ENCODE peak calls at places on chromosomes 16 and 17, in four cellular contexts. One of them, this sample, is unnamed.

GRCh38 chr16:65876624-65877023 is 489.9 kb upstream of the CDH5 start:
- DNase-seq in AG09309: no peak
- DNase-seq in thyroid gland: no peak
- DNase-seq in AG10803: no peak
- DNase-seq in this sample: no peak

GRCh38 chr16:59342669-59343068 is 608.6 kb upstream of the GOT2 start:
- DNase-seq in AG09309: no peak
- DNase-seq in thyroid gland: no peak
- DNase-seq in AG10803: no peak
- DNase-seq in this sample: no peak

GRCh38 chr17:69539274-69539673 is 124.8 kb downstream of the MAP2K6 start:
- DNase-seq in AG09309: no peak
- DNase-seq in thyroid gland: no peak
- DNase-seq in AG10803: no peak
- DNase-seq in this sample: peak

GRCh38 chr17:968812-969766 is 10.5 kb downstream of the NXN start:
- DNase-seq in AG09309: no peak
- DNase-seq in thyroid gland: no peak
- DNase-seq in AG10803: no peak
- DNase-seq in this sample: no peak

GRCh38 chr16:49260253-49260652 is 21.4 kb downstream of the CBLN1 start:
- DNase-seq in AG09309: no peak
- DNase-seq in thyroid gland: no peak
- DNase-seq in AG10803: no peak
- DNase-seq in this sample: no peak

GRCh38 chr16:159136-159849 is 6.5 kb upstream of the HBM start:
- DNase-seq in AG09309: no peak
- DNase-seq in thyroid gland: no peak
- DNase-seq in AG10803: no peak
- DNase-seq in this sample: no peak

GRCh38 chr16:67930678-67931211 is 917 bp downstream of the CTRL start:
- DNase-seq in AG09309: no peak
- DNase-seq in thyroid gland: no peak
- DNase-seq in AG10803: no peak
- DNase-seq in this sample: no peak

GRCh38 chr16:87227651-87228015 is 89.6 kb downstream of the C16orf95 start:
- DNase-seq in AG09309: no peak
- DNase-seq in thyroid gland: no peak
- DNase-seq in AG10803: no peak
- DNase-seq in this sample: no peak

GRCh38 chr17:35700157-35700556 is 31.3 kb upstream of the RASL10B start:
- DNase-seq in AG09309: no peak
- DNase-seq in thyroid gland: no peak
- DNase-seq in AG10803: no peak
- DNase-seq in this sample: peak

GRCh38 chr17:76869209-76869877 is 1.1 kb downstream of the MGAT5B start:
- DNase-seq in AG09309: no peak
- DNase-seq in thyroid gland: no peak
- DNase-seq in AG10803: no peak
- DNase-seq in this sample: no peak
- H3K4me3 ChIP-seq in AG09309: peak
- H3K4me3 ChIP-seq in thyroid gland: no peak
- H3K4me3 ChIP-seq in AG10803: no peak
- H3K4me3 ChIP-seq in this sample: no peak

GRCh38 chr17:75270218-75270965 is 639 bp downstream of the MIF4GD start:
- DNase-seq in AG09309: no peak
- DNase-seq in thyroid gland: peak
- DNase-seq in AG10803: peak
- DNase-seq in this sample: peak
- TF ChIP-seq CTCF in AG09309: peak
- TF ChIP-seq CTCF in thyroid gland: peak
- TF ChIP-seq CTCF in AG10803: peak
- TF ChIP-seq CTCF in this sample: peak

GRCh38 chr17:18038149-18038850 is 668 bp downstream of the ATPAF2 start:
- DNase-seq in AG09309: no peak
- DNase-seq in thyroid gland: no peak
- DNase-seq in AG10803: no peak
- DNase-seq in this sample: no peak

GRCh38 chr17:18035704-18036103 is 3.3 kb downstream of the ATPAF2 start:
- DNase-seq in AG09309: no peak
- DNase-seq in thyroid gland: no peak
- DNase-seq in AG10803: no peak
- DNase-seq in this sample: no peak

GRCh38 chr17:18039535-18040286 is 503 bp downstream of the GID4 start:
- DNase-seq in AG09309: no peak
- DNase-seq in thyroid gland: peak
- DNase-seq in AG10803: no peak
- DNase-seq in this sample: no peak

GRCh38 chr17:18038861-18039534 is at the start of the genes ATPAF2 and GID4:
- DNase-seq in AG09309: peak
- DNase-seq in thyroid gland: peak
- DNase-seq in AG10803: peak
- DNase-seq in this sample: peak

GRCh38 chr17:18037482-18037881 is 1.5 kb downstream of the ATPAF2 start:
- DNase-seq in AG09309: no peak
- DNase-seq in thyroid gland: no peak
- DNase-seq in AG10803: no peak
- DNase-seq in this sample: no peak
- H3K4me3 ChIP-seq in AG09309: no peak
- H3K4me3 ChIP-seq in thyroid gland: no peak
- H3K4me3 ChIP-seq in AG10803: no peak
- H3K4me3 ChIP-seq in this sample: no peak

GRCh38 chr17:48066656-48067055 is 18.5 kb downstream of the NFE2L1 start:
- DNase-seq in AG09309: no peak
- DNase-seq in thyroid gland: no peak
- DNase-seq in AG10803: no peak
- DNase-seq in this sample: no peak

GRCh38 chr17:48062273-48062672 is 14.1 kb downstream of the NFE2L1 start:
- DNase-seq in AG09309: no peak
- DNase-seq in thyroid gland: no peak
- DNase-seq in AG10803: no peak
- DNase-seq in this sample: no peak

GRCh38 chr17:48067245-48067644 is 19.1 kb downstream of the NFE2L1 start:
- DNase-seq in AG09309: no peak
- DNase-seq in thyroid gland: no peak
- DNase-seq in AG10803: no peak
- DNase-seq in this sample: no peak

GRCh38 chr17:48066192-48066591 is 18.0 kb downstream of the NFE2L1 start:
- DNase-seq in AG09309: no peak
- DNase-seq in thyroid gland: no peak
- DNase-seq in AG10803: no peak
- DNase-seq in this sample: no peak

GRCh38 chr17:48064638-48065037 is 16.5 kb downstream of the NFE2L1 start:
- DNase-seq in AG09309: no peak
- DNase-seq in thyroid gland: no peak
- DNase-seq in AG10803: no peak
- DNase-seq in this sample: no peak
- TF ChIP-seq CTCF in AG09309: no peak
- TF ChIP-seq CTCF in thyroid gland: no peak
- TF ChIP-seq CTCF in AG10803: no peak
- TF ChIP-seq CTCF in this sample: no peak

GRCh38 chr17:16215273-16215964 is at the start of gene NCOR1:
- DNase-seq in AG09309: peak
- DNase-seq in thyroid gland: peak
- DNase-seq in AG10803: peak
- DNase-seq in this sample: peak
- H3K4me3 ChIP-seq in AG09309: peak
- H3K4me3 ChIP-seq in thyroid gland: peak
- H3K4me3 ChIP-seq in AG10803: peak
- H3K4me3 ChIP-seq in this sample: peak

GRCh38 chr16:60686824-60687223 is 1349.4 kb downstream of the CDH8 start:
- DNase-seq in AG09309: no peak
- DNase-seq in thyroid gland: no peak
- DNase-seq in AG10803: no peak
- DNase-seq in this sample: no peak
- TF ChIP-seq CTCF in AG09309: no peak
- TF ChIP-seq CTCF in thyroid gland: no peak
- TF ChIP-seq CTCF in AG10803: no peak
- TF ChIP-seq CTCF in this sample: no peak

DNA sequence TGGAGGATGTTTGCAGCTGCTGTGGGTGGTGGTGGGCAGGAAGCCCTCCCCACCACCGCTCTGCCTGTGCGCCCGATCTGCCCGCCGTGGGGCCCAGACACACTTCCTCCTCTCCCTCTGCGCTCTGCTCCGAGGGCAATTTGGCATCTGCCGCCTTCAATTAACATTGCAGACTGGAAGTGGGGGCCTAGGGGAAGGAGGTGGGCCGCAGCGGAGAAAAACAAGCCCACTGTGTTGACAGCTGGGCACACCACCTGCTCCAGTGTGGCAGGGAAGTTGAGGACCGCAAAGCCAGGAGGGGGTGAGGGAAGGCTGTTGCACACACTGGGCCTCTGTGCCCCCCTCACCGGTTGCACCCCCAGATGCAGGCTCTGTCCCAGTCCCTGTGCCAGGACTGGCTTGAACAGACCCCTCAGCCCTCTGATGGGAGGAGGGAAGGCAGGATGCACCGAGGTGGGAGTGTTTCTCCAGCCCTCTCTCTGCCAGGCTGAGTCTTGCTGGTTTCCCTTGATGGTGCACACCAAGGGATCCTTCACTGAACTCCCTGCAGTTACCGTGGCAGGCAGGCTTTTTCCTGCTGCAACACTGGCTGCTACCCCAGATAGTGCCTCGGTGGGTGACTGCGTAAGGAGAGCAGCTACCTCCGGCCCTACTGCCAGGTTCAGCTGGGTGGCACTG is 72.8 kb upstream of the MED9 start:
- DNase-seq in AG09309: no peak
- DNase-seq in thyroid gland: no peak
- DNase-seq in AG10803: no peak
- DNase-seq in this sample: no peak
- H3K4me3 ChIP-seq in AG09309: no peak
- H3K4me3 ChIP-seq in thyroid gland: no peak
- H3K4me3 ChIP-seq in AG10803: no peak
- H3K4me3 ChIP-seq in this sample: no peak

DNA sequence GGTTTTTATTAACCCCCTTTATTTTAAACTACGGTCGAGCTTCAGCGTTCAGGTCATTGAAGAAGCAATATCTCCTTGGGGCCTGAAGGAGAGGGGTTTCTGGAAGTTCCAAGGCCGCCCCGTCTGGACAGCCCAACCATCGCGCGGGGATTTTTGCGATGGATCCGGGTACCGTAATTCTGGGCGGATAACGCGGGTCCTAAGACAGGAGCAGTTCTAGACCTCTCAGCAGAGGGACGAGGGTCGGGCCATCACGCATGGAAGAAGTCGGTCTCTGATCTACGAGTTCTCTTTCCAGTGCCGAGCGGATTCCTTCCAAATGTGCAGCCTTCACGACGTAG is 3.6 kb downstream of the BORCS6 start:
- DNase-seq in AG09309: no peak
- DNase-seq in thyroid gland: no peak
- DNase-seq in AG10803: no peak
- DNase-seq in this sample: no peak
- TF ChIP-seq CTCF in AG09309: peak
- TF ChIP-seq CTCF in thyroid gland: peak
- TF ChIP-seq CTCF in AG10803: no peak
- TF ChIP-seq CTCF in this sample: no peak

DNA sequence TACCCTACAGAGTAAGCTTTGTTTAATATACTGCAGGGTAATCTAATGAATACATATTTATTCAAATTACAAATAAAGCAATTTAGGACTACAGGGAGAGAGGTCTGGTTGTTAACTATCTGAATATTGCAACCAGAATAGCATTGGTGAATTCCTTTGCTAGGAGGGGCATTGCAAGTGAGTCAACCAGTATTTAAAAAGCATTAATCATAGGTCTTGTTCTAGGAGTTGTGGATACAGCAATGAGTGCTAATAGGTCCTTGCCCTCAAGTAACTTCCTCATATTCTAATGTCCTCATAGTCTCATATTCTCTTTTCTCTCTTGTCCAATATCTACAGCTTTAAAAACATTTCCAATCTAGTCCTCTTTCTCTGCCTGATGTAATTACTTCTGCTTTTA is 531.3 kb downstream of the CDH11 start:
- DNase-seq in AG09309: peak
- DNase-seq in thyroid gland: no peak
- DNase-seq in AG10803: peak
- DNase-seq in this sample: peak
- H3K4me3 ChIP-seq in AG09309: no peak
- H3K4me3 ChIP-seq in thyroid gland: no peak
- H3K4me3 ChIP-seq in AG10803: no peak
- H3K4me3 ChIP-seq in this sample: no peak